ENCODE peak calls at places on chromosomes 7 and 10, in four cellular contexts. X is A549, S is prostate gland, W is Peyer's patch. M is an unnamed sample.

GRCh38 chr7:131454538-131454937 is 101.9 kb downstream of the PODXL start:
- DNase-seq in X (no peak), S (no peak), W (no peak), M (no peak)

GRCh38 chr7:34740840-34741239 is 82.8 kb downstream of the NPSR1 start:
- DNase-seq in X (no peak), S (no peak), W (no peak), M (no peak)

GRCh38 chr10:96130326-96130758 is 245 bp downstream of the ZNF518A start:
- DNase-seq in X (peak), S (peak), W (peak), M (peak)

GRCh38 chr10:25896421-25896820 is 37.6 kb upstream of the MYO3A start:
- DNase-seq in X (no peak), S (no peak), W (no peak), M (no peak)

GRCh38 chr10:66180651-66181318 is 745.1 kb upstream of the LRRTM3 start:
- DNase-seq in X (peak), S (peak), W (no peak), M (no peak)

GRCh38 chr10:108132303-108132702 is 967.8 kb upstream of the SORCS1 start:
- DNase-seq in X (no peak), S (no peak), W (no peak), M (no peak)

GRCh38 chr10:109926141-109926745 is 2.9 kb upstream of the XPNPEP1 start:
- DNase-seq in X (no peak), S (no peak), W (no peak), M (no peak)

GRCh38 chr7:152881893-152882292 is 122.3 kb downstream of the ACTR3B start:
- DNase-seq in X (no peak), S (no peak), W (no peak), M (no peak)

GRCh38 chr10:69871074-69871473 is 69.4 kb downstream of the COL13A1 start:
- DNase-seq in X (no peak), S (no peak), W (no peak), M (no peak)

GRCh38 chr10:48614481-48615383 is 9.9 kb upstream of the ARHGAP22 start:
- DNase-seq in X (no peak), S (no peak), W (no peak), M (no peak)

GRCh38 chr10:61285749-61286148 is 167.4 kb downstream of the TMEM26 start:
- DNase-seq in X (no peak), S (no peak), W (no peak), M (no peak)

GRCh38 chr10:130623680-130624271 is 487.6 kb downstream of the GLRX3 start:
- DNase-seq in X (no peak), S (no peak), W (no peak), M (no peak)

DNA sequence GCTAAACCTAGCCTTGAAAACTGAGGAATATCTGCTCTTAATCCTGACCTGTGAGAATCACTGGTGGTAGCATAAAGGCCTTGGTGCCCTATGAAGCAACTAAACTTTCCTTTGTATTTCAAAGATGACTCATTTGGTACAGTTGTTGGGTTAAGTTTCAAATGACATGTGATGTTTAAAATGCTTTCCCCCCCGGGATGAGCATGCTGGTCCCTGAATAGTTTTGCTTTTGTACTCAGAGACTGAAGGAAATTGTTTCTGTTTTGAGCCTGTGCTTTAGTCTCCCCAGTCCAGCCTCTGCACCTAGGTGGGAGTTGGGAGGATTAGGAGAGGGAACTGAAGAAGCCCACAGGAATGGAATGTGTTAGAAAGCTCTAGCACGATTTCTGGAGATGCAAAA is 258.9 kb upstream of the NPY start:
- DNase-seq in X (no peak), S (no peak), W (no peak), M (no peak)
- H3K4me3 ChIP-seq in X (no peak), S (no peak), W (no peak), M (no peak)

GRCh38 chr10:113697595-113697994 is 17.9 kb downstream of the CASP7 start:
- DNase-seq in X (no peak), S (no peak), W (no peak), M (no peak)
- TF ChIP-seq CTCF in X (no peak), S (no peak), W (no peak), M (no peak)

DNA sequence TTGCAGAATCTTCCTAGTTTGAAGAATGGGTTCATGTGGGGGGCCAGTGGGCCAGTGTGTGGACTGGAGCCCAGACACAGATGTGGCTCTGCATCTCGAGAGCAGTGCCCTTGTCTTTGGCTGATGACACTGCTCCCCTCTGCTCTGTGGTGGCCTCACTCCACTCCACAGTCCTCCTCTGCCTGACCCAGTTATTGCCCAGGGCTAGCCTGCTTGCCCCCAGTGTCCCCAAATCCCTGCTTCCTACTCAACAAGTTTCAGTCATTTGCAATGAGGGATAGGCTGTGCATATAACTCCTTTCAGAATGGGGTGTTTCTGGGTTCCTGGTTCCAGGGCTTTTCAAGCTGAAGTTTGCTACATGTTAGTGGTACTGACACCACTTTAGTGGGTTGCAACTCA is 177.5 kb downstream of the SNX10 start:
- DNase-seq in X (no peak), S (no peak), W (no peak), M (no peak)
- TF ChIP-seq POLR2A in X (no peak), S (no peak), W (no peak), M (no peak)

GRCh38 chr7:38907066-38907465 is 1.9 kb downstream of the VPS41 start:
- DNase-seq in X (no peak), S (no peak), W (no peak), M (no peak)
- H3K4me3 ChIP-seq in X (no peak), S (no peak), W (no peak), M (no peak)

GRCh38 chr7:45872116-45873034 is 507 bp downstream of the CCDC201 start:
- DNase-seq in X (peak), S (no peak), W (no peak), M (peak)
- TF ChIP-seq CTCF in X (peak), S (no peak), W (no peak), M (no peak)

DNA sequence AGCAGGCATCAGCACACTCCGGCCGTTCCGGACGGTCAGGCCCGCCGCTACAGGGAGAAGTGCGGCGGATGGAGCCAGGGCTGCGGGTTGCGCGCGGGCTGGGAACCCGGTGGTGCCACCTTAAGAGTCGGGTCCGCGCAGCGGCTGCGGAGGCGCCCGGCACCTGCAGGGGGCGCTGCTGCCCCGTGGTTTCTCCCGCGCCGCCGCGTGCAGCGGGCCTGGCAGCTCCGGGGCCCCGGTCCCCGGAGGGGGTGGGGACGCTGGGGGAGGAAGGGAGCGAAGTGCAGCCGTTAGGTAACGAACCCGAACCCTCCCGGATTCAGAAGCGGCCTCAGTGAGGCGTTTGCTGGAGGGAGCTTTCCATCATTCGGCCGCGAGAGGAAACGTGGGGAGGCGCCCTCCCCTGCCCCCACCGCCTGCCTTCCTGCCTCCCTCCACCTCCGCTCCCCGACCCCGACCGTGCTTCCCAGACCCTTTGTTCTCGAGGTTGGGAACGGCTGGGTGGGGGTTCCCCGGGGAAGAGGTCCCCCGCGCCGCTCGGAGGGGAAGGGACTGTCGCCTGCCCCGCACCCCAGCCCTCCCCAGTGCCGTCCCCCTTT is 29.7 kb downstream of the SKIDA1 start:
- DNase-seq in X (peak), S (peak), W (peak), M (peak)
- TF ChIP-seq POLR2A in X (peak), S (no peak), W (no peak), M (no peak)

GRCh38 chr7:135662373-135663114 is at the start of gene STMP1:
- DNase-seq in X (peak), S (peak), W (peak), M (peak)
- H3K4me3 ChIP-seq in X (peak), S (peak), W (peak), M (peak)

DNA sequence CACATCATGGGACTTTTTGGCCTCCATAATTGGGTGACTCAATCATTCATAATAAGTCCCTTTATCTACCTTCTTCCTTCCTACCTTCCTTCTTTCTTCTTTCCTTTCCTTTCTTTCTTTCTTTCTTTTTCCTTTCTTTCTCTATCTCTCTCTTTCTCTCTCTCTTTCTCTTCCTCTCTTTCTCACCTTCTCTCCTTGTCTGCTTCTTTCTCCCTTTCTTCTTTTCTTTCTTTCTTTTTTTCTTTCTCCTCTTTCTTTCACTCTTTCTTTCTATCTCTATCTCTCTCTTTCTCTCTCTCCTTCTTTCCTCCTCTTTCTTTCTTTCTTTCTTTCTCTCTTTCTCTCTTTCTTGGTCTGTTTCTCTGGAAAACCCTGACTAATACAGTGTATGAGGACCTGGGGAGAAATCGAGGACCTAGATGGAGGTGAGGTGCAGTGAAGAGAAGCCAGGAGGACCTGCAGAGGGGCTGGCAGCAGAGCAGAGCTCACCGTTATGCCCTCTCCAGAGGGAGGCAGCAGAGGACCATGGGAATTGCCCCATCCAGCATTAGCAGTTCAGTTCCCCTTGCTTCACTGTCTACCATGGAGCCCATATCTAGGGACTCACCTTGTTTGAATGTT is 52.7 kb upstream of the BTRC start:
- DNase-seq in X (peak), S (peak), W (peak), M (no peak)
- TF ChIP-seq CTCF in X (peak), S (peak), W (peak), M (no peak)

DNA sequence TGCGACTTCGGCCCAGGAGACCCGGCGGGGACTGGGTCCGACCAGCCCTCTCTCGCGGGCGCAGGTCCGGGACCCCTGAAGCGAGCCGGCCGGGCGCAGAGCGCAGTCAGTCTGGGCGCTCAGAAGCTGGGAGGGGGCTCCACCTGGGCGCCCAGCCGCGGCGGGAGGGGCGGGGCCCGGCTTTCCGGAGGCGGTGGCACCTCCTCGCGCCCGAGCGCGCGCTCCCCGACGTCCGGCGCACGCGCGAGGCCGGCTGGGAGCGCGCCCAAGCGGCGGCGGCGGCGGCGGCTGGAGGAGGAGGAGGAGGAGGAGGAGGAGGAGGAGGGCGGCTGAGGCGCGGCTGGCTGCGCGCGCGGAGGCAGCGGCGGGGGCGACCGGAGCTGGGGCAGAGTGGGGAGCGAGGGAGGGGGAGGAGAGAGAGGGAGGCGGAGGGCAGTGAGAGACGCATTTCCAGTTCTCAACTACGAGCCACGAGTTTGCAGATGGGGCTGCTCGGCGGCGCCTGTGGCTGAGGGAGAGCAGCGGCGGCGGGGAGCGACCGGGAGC is at the start of gene PALS2:
- DNase-seq in X (peak), S (peak), W (peak), M (peak)
- TF ChIP-seq POLR2A in X (peak), S (peak), W (peak), M (no peak)